ENCODE peak calls at places on chromosomes 6 and 20, in four cellular contexts. One of them, this sample, is unnamed.

GRCh38 chr6:139547082-139547776 is 172.8 kb upstream of the CITED2 start:
- DNase-seq in HepG2: no peak
- DNase-seq in K562: no peak
- DNase-seq in GM12878: no peak
- DNase-seq in this sample: no peak

GRCh38 chr20:46562373-46563169 is 12.1 kb upstream of the OCSTAMP start:
- DNase-seq in HepG2: peak
- DNase-seq in K562: peak
- DNase-seq in GM12878: no peak
- DNase-seq in this sample: peak

GRCh38 chr6:139372326-139373153 is 1.9 kb downstream of the CITED2 start:
- DNase-seq in GM12878: no peak
- DNase-seq in K562: no peak
- DNase-seq in HepG2: no peak
- DNase-seq in this sample: no peak

GRCh38 chr6:147508871-147509608 is 550 bp downstream of the SAMD5 start:
- DNase-seq in K562: peak
- DNase-seq in GM12878: no peak
- DNase-seq in HepG2: no peak
- DNase-seq in this sample: peak

GRCh38 chr6:33983109-33983475 is 162.8 kb downstream of the GRM4 start:
- DNase-seq in GM12878: no peak
- DNase-seq in HepG2: peak
- DNase-seq in K562: peak
- DNase-seq in this sample: no peak

GRCh38 chr6:156658186-156658585 is 119.0 kb upstream of the ARID1B start:
- DNase-seq in GM12878: no peak
- DNase-seq in K562: no peak
- DNase-seq in HepG2: no peak
- DNase-seq in this sample: no peak

GRCh38 chr6:170057961-170058877 is 232.7 kb downstream of the DLL1 start:
- DNase-seq in K562: no peak
- DNase-seq in GM12878: no peak
- DNase-seq in HepG2: no peak
- DNase-seq in this sample: no peak

GRCh38 chr6:87914637-87915395 is 132.8 kb upstream of the SPACA1 start:
- DNase-seq in HepG2: no peak
- DNase-seq in K562: no peak
- DNase-seq in GM12878: no peak
- DNase-seq in this sample: no peak

GRCh38 chr20:22796465-22797077 is 212.2 kb upstream of the FOXA2 start:
- DNase-seq in GM12878: no peak
- DNase-seq in K562: no peak
- DNase-seq in HepG2: no peak
- DNase-seq in this sample: no peak

GRCh38 chr20:58813369-58813768 is 37.3 kb downstream of the GNAS-AS1 start:
- DNase-seq in K562: no peak
- DNase-seq in GM12878: no peak
- DNase-seq in HepG2: no peak
- DNase-seq in this sample: no peak

GRCh38 chr6:108745664-108746336 is 102.4 kb upstream of the ARMC2 start:
- DNase-seq in HepG2: no peak
- DNase-seq in GM12878: no peak
- DNase-seq in K562: no peak
- DNase-seq in this sample: no peak

GRCh38 chr6:123263981-123264380 is 267.9 kb downstream of the CLVS2 start:
- DNase-seq in GM12878: no peak
- DNase-seq in K562: no peak
- DNase-seq in HepG2: no peak
- DNase-seq in this sample: no peak

GRCh38 chr6:168096271-168096764 is 17.3 kb upstream of the FRMD1 start:
- DNase-seq in GM12878: no peak
- DNase-seq in HepG2: no peak
- DNase-seq in K562: no peak
- DNase-seq in this sample: no peak

GRCh38 chr6:13575377-13575775 is 975 bp downstream of the SIRT5 start:
- DNase-seq in K562: no peak
- DNase-seq in GM12878: no peak
- DNase-seq in HepG2: no peak
- DNase-seq in this sample: no peak

GRCh38 chr6:128694303-128695009 is 174.1 kb upstream of the PTPRK start:
- DNase-seq in GM12878: peak
- DNase-seq in HepG2: no peak
- DNase-seq in K562: no peak
- DNase-seq in this sample: no peak

GRCh38 chr6:130893277-130893676 is 66.1 kb downstream of the SMLR1 start:
- DNase-seq in K562: no peak
- DNase-seq in GM12878: no peak
- DNase-seq in HepG2: no peak
- DNase-seq in this sample: no peak

GRCh38 chr6:110482774-110483400 is 6.5 kb upstream of the SLC22A16 start:
- DNase-seq in HepG2: no peak
- DNase-seq in GM12878: no peak
- DNase-seq in K562: no peak
- DNase-seq in this sample: no peak

GRCh38 chr6:30681696-30682180 is 4.7 kb downstream of the PPP1R18 start:
- DNase-seq in HepG2: no peak
- DNase-seq in K562: no peak
- DNase-seq in GM12878: no peak
- DNase-seq in this sample: no peak

GRCh38 chr6:33851959-33852358 is 48.2 kb upstream of the MLN start:
- DNase-seq in HepG2: peak
- DNase-seq in GM12878: no peak
- DNase-seq in K562: peak
- DNase-seq in this sample: peak

GRCh38 chr20:24781061-24781980 is 167.7 kb upstream of the CST7 start:
- DNase-seq in HepG2: peak
- DNase-seq in GM12878: no peak
- DNase-seq in K562: no peak
- DNase-seq in this sample: peak

GRCh38 chr6:71288228-71289038 is at the start of gene OGFRL1:
- DNase-seq in HepG2: peak
- DNase-seq in GM12878: no peak
- DNase-seq in K562: no peak
- DNase-seq in this sample: peak

GRCh38 chr6:148681666-148682065 is 65.2 kb upstream of the UST start:
- DNase-seq in K562: no peak
- DNase-seq in GM12878: no peak
- DNase-seq in HepG2: no peak
- DNase-seq in this sample: no peak

GRCh38 chr6:71157350-71157749 is 131.3 kb upstream of the OGFRL1 start:
- DNase-seq in HepG2: no peak
- DNase-seq in K562: no peak
- DNase-seq in GM12878: no peak
- DNase-seq in this sample: no peak

GRCh38 chr6:105651969-105652368 is 249.1 kb upstream of the PREP start:
- DNase-seq in HepG2: no peak
- DNase-seq in GM12878: no peak
- DNase-seq in K562: no peak
- DNase-seq in this sample: no peak

GRCh38 chr20:41160686-41161085 is 23.3 kb downstream of the PLCG1 start:
- DNase-seq in HepG2: no peak
- DNase-seq in GM12878: no peak
- DNase-seq in K562: no peak
- DNase-seq in this sample: no peak

GRCh38 chr20:41154436-41155176 is 17.3 kb downstream of the PLCG1 start:
- DNase-seq in GM12878: no peak
- DNase-seq in HepG2: no peak
- DNase-seq in K562: no peak
- DNase-seq in this sample: no peak

GRCh38 chr20:41155267-41155666 is 17.9 kb downstream of the PLCG1 start:
- DNase-seq in HepG2: no peak
- DNase-seq in GM12878: no peak
- DNase-seq in K562: no peak
- DNase-seq in this sample: no peak

GRCh38 chr20:41159547-41159946 is 22.2 kb downstream of the PLCG1 start:
- DNase-seq in HepG2: no peak
- DNase-seq in K562: peak
- DNase-seq in GM12878: no peak
- DNase-seq in this sample: no peak

GRCh38 chr20:41158082-41158625 is 20.8 kb downstream of the PLCG1 start:
- DNase-seq in K562: no peak
- DNase-seq in HepG2: no peak
- DNase-seq in GM12878: no peak
- DNase-seq in this sample: no peak
- TF ChIP-seq BHLHE40 in K562: no peak
- TF ChIP-seq BHLHE40 in HepG2: no peak
- TF ChIP-seq BHLHE40 in GM12878: no peak
- TF ChIP-seq BHLHE40 in this sample: no peak

DNA sequence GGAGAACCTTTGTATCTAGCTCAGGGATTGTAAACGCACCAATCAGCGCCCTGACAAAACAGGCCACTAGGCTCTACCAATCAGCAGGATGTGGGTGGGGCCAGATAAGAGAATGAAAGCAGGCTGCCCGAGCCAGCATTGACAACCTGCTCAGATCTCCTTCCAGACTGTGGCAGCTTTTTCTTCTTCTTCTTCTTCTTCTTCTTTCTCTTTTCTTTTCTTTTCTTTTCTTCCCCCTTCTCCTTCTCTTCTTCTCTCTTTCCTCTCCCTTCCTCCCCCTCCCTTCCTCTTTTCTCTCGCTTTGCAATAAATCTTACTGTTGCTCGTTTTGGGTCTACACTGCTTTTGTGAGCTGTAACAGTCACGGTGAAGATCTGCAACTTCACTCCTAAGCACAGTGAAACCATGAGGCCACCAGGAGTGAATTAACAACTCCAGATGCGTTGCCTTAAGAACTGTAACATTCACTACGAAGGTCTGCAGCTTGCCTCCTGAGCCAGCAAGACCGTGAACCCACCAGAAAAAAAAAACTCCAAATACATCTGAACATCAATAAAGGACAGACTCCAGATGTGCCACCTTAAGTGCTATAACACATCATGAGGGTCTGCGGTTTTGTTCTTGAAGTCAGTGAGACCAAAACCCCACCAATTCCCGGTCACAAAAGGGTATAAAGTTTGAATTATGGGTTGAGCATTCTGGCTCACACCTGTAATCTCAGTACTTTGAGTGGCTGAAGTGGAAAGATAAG is 19.6 kb upstream of the SERPINB1 start:
- DNase-seq in HepG2: no peak
- DNase-seq in K562: no peak
- DNase-seq in GM12878: no peak
- DNase-seq in this sample: no peak
- TF ChIP-seq TARDBP in HepG2: no peak
- TF ChIP-seq TARDBP in K562: no peak
- TF ChIP-seq TARDBP in GM12878: no peak
- TF ChIP-seq TARDBP in this sample: no peak

GRCh38 chr20:63681609-63682142 is 14.8 kb upstream of the TNFRSF6B start:
- DNase-seq in GM12878: no peak
- DNase-seq in K562: no peak
- DNase-seq in HepG2: no peak
- DNase-seq in this sample: no peak
- TF ChIP-seq SP1 in GM12878: no peak
- TF ChIP-seq SP1 in K562: no peak
- TF ChIP-seq SP1 in HepG2: no peak
- TF ChIP-seq SP1 in this sample: no peak

GRCh38 chr20:37992802-37993538 is 40.3 kb downstream of the TTI1 start:
- DNase-seq in K562: peak
- DNase-seq in GM12878: no peak
- DNase-seq in HepG2: peak
- DNase-seq in this sample: peak

GRCh38 chr20:37989601-37990001 is 43.7 kb downstream of the TTI1 start:
- DNase-seq in HepG2: no peak
- DNase-seq in K562: no peak
- DNase-seq in GM12878: no peak
- DNase-seq in this sample: no peak

GRCh38 chr20:37991506-37992302 is 41.6 kb downstream of the TTI1 start:
- DNase-seq in HepG2: no peak
- DNase-seq in GM12878: no peak
- DNase-seq in K562: no peak
- DNase-seq in this sample: no peak

GRCh38 chr20:37988555-37988954 is 44.7 kb downstream of the TTI1 start:
- DNase-seq in HepG2: no peak
- DNase-seq in GM12878: no peak
- DNase-seq in K562: no peak
- DNase-seq in this sample: no peak

GRCh38 chr20:37990571-37991151 is 42.6 kb downstream of the TTI1 start:
- DNase-seq in GM12878: peak
- DNase-seq in HepG2: peak
- DNase-seq in K562: no peak
- DNase-seq in this sample: no peak
- TF ChIP-seq BHLHE40 in GM12878: peak
- TF ChIP-seq BHLHE40 in HepG2: no peak
- TF ChIP-seq BHLHE40 in K562: no peak
- TF ChIP-seq BHLHE40 in this sample: no peak

GRCh38 chr6:160247457-160247883 is 11.2 kb downstream of the SLC22A2 start:
- DNase-seq in K562: no peak
- DNase-seq in HepG2: no peak
- DNase-seq in GM12878: no peak
- DNase-seq in this sample: no peak

GRCh38 chr6:160253242-160253641 is 5.4 kb downstream of the SLC22A2 start:
- DNase-seq in K562: no peak
- DNase-seq in GM12878: no peak
- DNase-seq in HepG2: no peak
- DNase-seq in this sample: no peak

GRCh38 chr6:160249687-160250086 is 8.9 kb downstream of the SLC22A2 start:
- DNase-seq in K562: no peak
- DNase-seq in HepG2: no peak
- DNase-seq in GM12878: no peak
- DNase-seq in this sample: no peak

GRCh38 chr6:160252073-160252809 is 6.4 kb downstream of the SLC22A2 start:
- DNase-seq in GM12878: no peak
- DNase-seq in K562: no peak
- DNase-seq in HepG2: no peak
- DNase-seq in this sample: no peak

DNA sequence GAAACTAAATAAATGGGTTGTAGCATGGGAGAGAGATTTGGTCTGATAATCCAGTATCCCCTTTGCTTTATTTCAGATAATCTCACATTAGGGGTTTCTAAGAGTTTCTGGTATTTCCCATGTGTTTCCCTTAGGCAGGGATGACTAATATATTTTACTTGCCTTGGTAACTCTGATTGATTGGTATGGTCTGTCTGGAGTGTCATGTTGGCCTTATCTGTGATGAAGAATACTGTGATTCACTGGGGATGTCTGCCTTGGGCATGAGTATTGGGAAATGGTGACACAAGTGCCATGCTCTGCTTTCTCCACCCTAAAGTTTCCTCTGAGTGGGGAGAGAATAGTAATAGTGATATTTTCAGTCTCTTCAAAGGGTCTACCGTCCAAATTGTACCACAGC is 10.1 kb downstream of the SLC22A2 start:
- DNase-seq in GM12878: no peak
- DNase-seq in K562: no peak
- DNase-seq in HepG2: no peak
- DNase-seq in this sample: no peak
- TF ChIP-seq TARDBP in GM12878: no peak
- TF ChIP-seq TARDBP in K562: no peak
- TF ChIP-seq TARDBP in HepG2: no peak
- TF ChIP-seq TARDBP in this sample: no peak

DNA sequence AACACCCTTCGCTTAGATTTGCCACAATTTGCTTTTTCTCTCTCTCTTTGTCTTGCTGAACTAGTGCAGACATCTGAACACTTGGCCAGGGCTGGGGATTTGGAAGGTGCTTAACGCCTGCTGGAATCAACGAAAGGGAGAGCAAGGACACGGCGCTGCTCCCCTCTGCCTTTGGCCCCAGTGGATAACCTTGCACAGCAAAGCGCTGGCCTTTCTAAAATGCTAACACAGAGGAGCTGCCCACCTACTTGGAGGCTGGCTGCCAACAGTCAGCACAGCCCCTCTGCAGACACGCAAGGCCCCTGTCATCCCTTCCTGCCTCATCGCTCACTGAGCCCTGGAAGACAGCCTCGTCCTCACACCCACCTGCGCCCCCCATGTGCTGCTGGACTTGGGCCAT is 37.5 kb downstream of the C20orf203 start:
- DNase-seq in GM12878: no peak
- DNase-seq in K562: no peak
- DNase-seq in HepG2: no peak
- DNase-seq in this sample: no peak
- TF ChIP-seq SP1 in GM12878: no peak
- TF ChIP-seq SP1 in K562: no peak
- TF ChIP-seq SP1 in HepG2: no peak
- TF ChIP-seq SP1 in this sample: no peak